ENCODE peak calls at places on chromosomes 2 and 18, in four cellular contexts. J is HEK293T, Y is H1, G is NT2/D1. O is an unnamed sample.

GRCh38 chr2:237744613-237745249 is 53.8 kb upstream of the RBM44 start:
- DNase-seq in Y (peak), G (peak), J (peak), O (no peak)

GRCh38 chr18:14949800-14950415 is 201.9 kb downstream of the ANKRD30B start:
- DNase-seq in J (no peak), G (no peak), Y (no peak), O (no peak)

GRCh38 chr18:63062246-63062645 is 257.3 kb downstream of the BCL2 start:
- DNase-seq in G (no peak), J (no peak), Y (no peak), O (no peak)

GRCh38 chr2:161662373-161662772 is 38.2 kb downstream of the SLC4A10 start:
- DNase-seq in G (no peak), Y (no peak), J (no peak), O (no peak)

GRCh38 chr2:165572155-165572554 is 102.7 kb downstream of the CSRNP3 start:
- DNase-seq in Y (no peak), G (no peak), J (peak), O (no peak)

GRCh38 chr2:241015439-241015838 is 17.0 kb downstream of the SNED1 start:
- DNase-seq in J (no peak), Y (no peak), G (no peak), O (no peak)

GRCh38 chr18:68796936-68797690 is 767 bp upstream of the CCDC102B start:
- DNase-seq in Y (no peak), J (no peak), G (no peak), O (no peak)

GRCh38 chr18:54392621-54393023 is 34.9 kb downstream of the C18orf54 start:
- DNase-seq in J (peak), Y (no peak), G (peak), O (no peak)

GRCh38 chr2:27105981-27106380 is 12.9 kb downstream of the CGREF1 start:
- DNase-seq in J (no peak), G (no peak), Y (no peak), O (no peak)

GRCh38 chr18:48629730-48630324 is 91.0 kb downstream of the CTIF start:
- DNase-seq in J (no peak), G (no peak), Y (no peak), O (no peak)

GRCh38 chr2:2422621-2423020 is 91.5 kb upstream of the MYT1L start:
- DNase-seq in G (peak), Y (no peak), J (no peak), O (no peak)

GRCh38 chr2:1297376-1298159 is 115.7 kb upstream of the TPO start:
- DNase-seq in Y (no peak), G (no peak), J (no peak), O (no peak)

GRCh38 chr2:148044322-148044721 is 23.4 kb downstream of the MBD5 start:
- DNase-seq in Y (no peak), J (no peak), G (no peak), O (no peak)
- TF ChIP-seq SUZ12 in Y (no peak), J (no peak), G (no peak), O (no peak)

GRCh38 chr2:150811259-150811912 is 323.9 kb upstream of the RND3 start:
- DNase-seq in J (no peak), Y (no peak), G (no peak), O (no peak)
- TF ChIP-seq SUZ12 in J (no peak), Y (no peak), G (no peak), O (no peak)

DNA sequence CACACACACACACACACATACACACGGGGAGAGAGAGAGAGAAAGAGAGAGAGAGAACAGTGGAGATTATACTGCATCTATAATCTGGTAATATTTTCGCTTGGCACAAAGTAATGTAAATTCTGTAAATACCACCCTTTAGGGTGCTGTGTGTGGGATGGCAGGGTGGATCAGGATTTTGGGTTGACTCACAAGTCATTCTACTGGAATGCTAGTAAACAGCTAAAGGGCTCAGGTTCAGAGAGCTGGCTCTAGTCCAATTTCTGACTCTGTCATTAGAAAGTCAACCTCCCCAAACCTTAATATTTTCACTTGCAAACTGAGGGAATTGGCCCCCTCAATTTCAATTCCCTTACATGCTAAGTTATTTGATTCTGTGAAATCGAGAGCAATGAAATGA is 308.3 kb downstream of the TSN start:
- DNase-seq in Y (no peak), J (no peak), G (no peak), O (no peak)
- TF ChIP-seq SUZ12 in Y (no peak), J (no peak), G (no peak), O (no peak)

GRCh38 chr2:190744041-190744440 is 95.2 kb downstream of the NAB1 start:
- DNase-seq in Y (no peak), G (no peak), J (no peak), O (no peak)

GRCh38 chr2:190742431-190742830 is 93.5 kb downstream of the NAB1 start:
- DNase-seq in J (no peak), G (no peak), Y (no peak), O (no peak)

GRCh38 chr2:190748966-190749365 is 100.1 kb downstream of the NAB1 start:
- DNase-seq in G (no peak), J (no peak), Y (no peak), O (no peak)

DNA sequence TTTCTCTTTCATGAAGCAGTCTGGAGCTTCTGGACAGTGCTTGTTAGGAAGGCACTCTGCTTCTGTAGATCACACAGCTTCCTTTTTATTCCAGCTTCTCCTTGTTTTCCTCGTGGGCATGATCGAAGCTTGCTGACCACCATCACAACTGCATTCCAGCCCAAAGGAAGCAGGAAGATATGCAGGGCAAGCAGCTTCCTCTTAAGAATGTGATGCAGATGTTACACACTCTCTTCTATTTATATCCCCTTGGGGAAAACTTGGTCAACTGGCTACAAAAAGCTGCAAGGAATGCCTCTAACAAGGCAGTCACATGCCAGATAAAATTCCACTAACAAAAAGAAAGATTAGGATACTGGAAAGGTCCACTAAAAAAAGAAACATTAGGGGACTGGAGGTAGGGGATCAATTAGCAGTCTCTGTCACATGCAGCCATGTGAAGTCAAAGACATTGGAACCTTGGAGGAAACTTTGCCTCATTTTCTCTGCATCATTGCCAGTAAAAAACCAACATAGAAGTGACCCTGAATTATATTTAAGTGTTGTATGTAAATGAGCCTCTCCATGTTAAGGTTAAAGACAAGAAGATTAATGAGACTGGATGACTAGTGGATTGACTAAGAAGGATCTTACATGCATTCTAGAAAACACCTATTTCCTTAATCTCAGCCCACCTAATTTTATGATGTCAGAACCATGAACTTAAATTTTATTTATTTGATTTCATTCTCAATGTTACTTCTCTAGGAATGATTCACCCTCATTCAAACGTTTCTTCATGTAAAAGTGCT is 98.3 kb downstream of the NAB1 start:
- DNase-seq in J (no peak), Y (no peak), G (no peak), O (no peak)
- TF ChIP-seq SUZ12 in J (no peak), Y (no peak), G (no peak), O (no peak)

GRCh38 chr2:12897181-12897580 is 180.4 kb downstream of the TRIB2 start:
- DNase-seq in G (no peak), J (no peak), Y (no peak), O (no peak)
- TF ChIP-seq SUZ12 in G (no peak), J (no peak), Y (no peak), O (no peak)

GRCh38 chr18:3293196-3293951 is 31.4 kb downstream of the MYL12B start:
- DNase-seq in Y (no peak), J (no peak), G (no peak), O (no peak)

GRCh38 chr18:3297025-3297984 is 35.4 kb downstream of the MYL12B start:
- DNase-seq in Y (peak), J (peak), G (peak), O (peak)

DNA sequence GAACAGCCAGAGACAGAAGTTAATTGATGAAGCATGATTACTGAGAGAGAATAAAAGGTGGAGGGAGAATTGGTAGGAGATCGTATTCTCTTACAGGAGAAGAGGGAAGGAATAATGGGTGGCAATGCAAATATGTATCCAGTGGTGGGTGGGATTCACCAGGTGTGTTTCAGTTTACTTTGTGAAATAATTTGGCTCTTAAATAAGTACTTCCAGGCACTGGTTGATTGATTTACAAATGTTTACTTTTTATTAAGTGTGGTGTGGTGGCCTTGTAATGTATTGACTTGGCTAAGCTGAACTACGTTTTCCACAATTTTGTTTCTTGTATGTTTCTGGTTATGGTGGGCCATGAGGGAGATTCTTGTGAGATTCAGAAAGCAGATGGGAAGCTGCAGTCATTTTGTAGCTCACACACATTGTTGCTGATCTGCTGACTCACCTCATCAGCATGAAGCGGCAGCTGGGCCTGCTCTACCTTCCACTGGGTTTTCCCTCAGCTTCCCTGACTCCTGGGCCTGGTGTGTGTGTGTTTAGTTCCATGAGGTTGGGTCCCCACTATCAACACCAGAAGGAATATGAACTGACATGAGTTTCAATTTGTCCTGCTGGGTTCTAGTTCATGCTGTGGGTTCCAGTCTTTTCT is 32.6 kb downstream of the MYL12B start:
- DNase-seq in J (no peak), G (no peak), Y (no peak), O (no peak)
- TF ChIP-seq SUZ12 in J (no peak), G (no peak), Y (no peak), O (no peak)

GRCh38 chr2:215537621-215538020 is 101.8 kb upstream of the FN1 start:
- DNase-seq in J (no peak), G (no peak), Y (no peak), O (no peak)
- TF ChIP-seq SUZ12 in J (no peak), G (no peak), Y (no peak), O (no peak)

DNA sequence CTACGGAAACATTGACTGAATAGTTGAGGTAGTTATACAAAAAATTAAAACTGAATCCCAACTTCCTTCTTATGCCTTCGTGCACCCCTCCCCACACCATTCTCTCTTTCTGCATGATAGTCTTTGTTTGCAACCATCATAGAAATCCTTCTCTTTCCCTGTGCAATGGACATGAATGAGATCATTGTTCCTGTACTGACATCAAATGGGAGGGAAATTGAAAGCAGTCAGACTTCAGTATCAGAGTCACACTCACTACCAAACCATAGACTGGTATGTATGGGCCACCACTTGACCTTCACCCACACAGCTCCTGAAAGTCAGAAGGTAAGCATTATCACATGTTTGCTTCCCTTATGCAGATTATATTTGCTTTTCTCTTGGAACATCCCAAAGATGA is 782.8 kb downstream of the BCL11A start:
- DNase-seq in J (no peak), Y (no peak), G (no peak), O (no peak)
- TF ChIP-seq SUZ12 in J (no peak), Y (no peak), G (no peak), O (no peak)